ENCODE peak calls at places on chromosomes 13 and 19, in six cellular contexts. W is Caco-2, L is PC-9, C is ascending aorta, E is endothelial cell of umbilical vein, I is breast epithelium. Y is an unnamed sample. For H3K4me1 and H3K9me3, the result is how much of the 10 kb centered on the place peaks cover.

GRCh38 chr13:90867336-90867683 is 480.2 kb upstream of the MIR17HG start:
- DNase-seq in W (peak), L (peak), C (peak), E (peak), I (peak), Y (peak)

GRCh38 chr13:111074826-111075225 is 40.3 kb upstream of the ARHGEF7 start:
- DNase-seq in W (no peak), L (no peak), C (no peak), E (no peak), I (no peak), Y (peak)

GRCh38 chr19:44212865-44213346 is 574 bp downstream of the ZNF227 start:
- DNase-seq in W (no peak), L (no peak), C (no peak), E (peak), I (no peak), Y (no peak)

GRCh38 chr13:79079351-79079839 is 326.7 kb downstream of the RBM26 start:
- DNase-seq in W (no peak), L (peak), C (no peak), E (no peak), I (no peak), Y (no peak)

GRCh38 chr13:112346173-112346898 is 29.8 kb upstream of the SPACA7 start:
- DNase-seq in W (no peak), L (no peak), C (no peak), E (no peak), I (no peak), Y (no peak)

GRCh38 chr13:92590503-92590908 is 636.1 kb upstream of the GPC6 start:
- DNase-seq in W (no peak), L (no peak), C (no peak), E (no peak), I (no peak), Y (no peak)

GRCh38 chr19:29012457-29012856 is 200.5 kb downstream of the UQCRFS1 start:
- DNase-seq in W (no peak), L (no peak), C (no peak), E (no peak), I (no peak), Y (no peak)

GRCh38 chr19:16385296-16385695 is 60.7 kb downstream of the KLF2 start:
- DNase-seq in W (no peak), L (no peak), C (no peak), E (no peak), I (no peak), Y (no peak)

GRCh38 chr19:48445256-48445605 is 552 bp upstream of the GRWD1 start:
- DNase-seq in W (peak), L (peak), C (peak), E (peak), I (no peak), Y (no peak)

GRCh38 chr13:23455401-23456185 is 22.1 kb upstream of the SACS start:
- DNase-seq in W (no peak), L (no peak), C (no peak), E (no peak), I (no peak), Y (no peak)

DNA sequence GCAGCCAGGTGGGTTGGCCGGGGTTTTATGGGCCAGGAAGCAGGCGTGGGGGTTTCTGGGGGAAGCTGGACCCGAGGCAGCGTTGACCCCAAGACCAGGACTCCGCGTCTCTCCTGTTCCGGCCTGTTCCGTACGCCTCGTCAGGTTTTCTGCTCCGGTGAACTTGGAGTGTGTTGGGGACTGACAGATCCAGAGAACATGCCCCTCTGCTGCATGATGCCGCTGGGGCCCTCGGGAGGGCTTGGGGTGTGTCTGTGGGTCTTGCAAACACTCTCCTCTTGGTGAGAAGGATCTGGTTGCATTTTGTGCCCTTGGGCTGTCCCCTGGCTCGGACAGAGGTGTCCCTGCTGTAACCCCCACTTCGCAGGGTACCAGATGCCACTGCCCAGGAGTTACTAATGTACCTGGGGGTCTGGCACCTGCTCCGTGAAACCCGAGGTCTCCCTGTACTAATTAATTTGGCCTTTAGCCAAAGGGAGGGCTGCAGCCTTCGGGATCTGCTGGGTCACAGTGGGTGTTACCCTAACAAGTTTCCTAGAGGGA is 15.6 kb downstream of the KDM4B start:
- DNase-seq in W (no peak), L (no peak), C (no peak), E (no peak), I (no peak), Y (no peak)
- H3K4me1 ChIP-seq in W (under half), L (under half), C (under half), E (under half), I (under half), Y (under half)

GRCh38 chr19:34618410-34618809 is 58.5 kb downstream of the SCGB2B2 start:
- DNase-seq in W (no peak), L (no peak), C (no peak), E (no peak), I (no peak), Y (no peak)
- H3K9me3 ChIP-seq in W (under half), L (under half), C (half or more), E (under half), I (under half), Y (under half)

DNA sequence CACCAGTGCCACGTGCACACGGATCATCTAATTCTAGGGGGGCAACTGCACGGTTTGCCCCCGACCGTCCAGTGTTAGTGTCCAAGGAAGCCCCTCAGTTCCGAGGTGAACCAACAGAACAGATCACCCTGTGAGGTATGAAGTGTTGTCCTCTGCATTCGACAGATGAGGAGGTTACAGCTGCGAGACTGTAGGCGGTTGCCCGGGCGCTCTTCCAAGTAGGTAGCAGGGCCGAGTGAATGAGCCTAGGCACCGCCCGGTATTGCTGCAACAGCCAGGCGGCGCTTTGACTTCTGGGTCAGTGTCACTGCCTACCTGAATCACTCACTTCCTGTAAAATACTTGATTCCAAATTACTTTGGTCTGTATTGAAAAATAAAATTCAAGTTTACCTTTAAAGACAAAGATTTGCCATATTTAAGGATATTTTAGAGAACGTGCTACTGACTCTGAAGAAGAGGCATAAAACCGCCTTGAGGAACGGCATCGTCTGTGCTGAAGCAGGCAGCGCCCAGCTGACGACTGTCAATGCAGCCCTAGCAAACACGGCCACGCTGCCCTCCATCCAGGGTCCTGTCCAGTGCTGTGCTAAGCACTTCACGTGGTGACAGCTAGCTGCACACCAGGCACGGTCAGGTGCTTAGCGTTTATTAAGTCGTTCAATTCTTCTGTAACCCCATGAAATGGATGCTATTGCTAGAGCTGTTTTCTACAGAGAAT is 19.3 kb upstream of the RASA3 start:
- DNase-seq in W (no peak), L (peak), C (no peak), E (no peak), I (no peak), Y (no peak)
- H3K4me1 ChIP-seq in W (under half), L (under half), C (under half), E (under half), I (under half), Y (under half)

GRCh38 chr19:22327321-22327720 is 41.1 kb downstream of the ZNF729 start:
- DNase-seq in W (no peak), L (no peak), C (no peak), E (no peak), I (no peak), Y (no peak)
- H3K9me3 ChIP-seq in W (under half), L (under half), C (under half), E (under half), I (under half), Y (under half)

GRCh38 chr13:32530841-32531253 is 7.7 kb downstream of the N4BP2L2 start:
- DNase-seq in W (no peak), L (no peak), C (no peak), E (peak), I (no peak), Y (no peak)
- H3K4me1 ChIP-seq in W (under half), L (under half), C (under half), E (under half), I (under half), Y (under half)

GRCh38 chr19:40033989-40034560 is 22.0 kb downstream of the ZNF780B start:
- DNase-seq in W (no peak), L (no peak), C (no peak), E (no peak), I (no peak), Y (no peak)
- H3K9me3 ChIP-seq in W (under half), L (half or more), C (half or more), E (under half), I (half or more), Y (under half)

DNA sequence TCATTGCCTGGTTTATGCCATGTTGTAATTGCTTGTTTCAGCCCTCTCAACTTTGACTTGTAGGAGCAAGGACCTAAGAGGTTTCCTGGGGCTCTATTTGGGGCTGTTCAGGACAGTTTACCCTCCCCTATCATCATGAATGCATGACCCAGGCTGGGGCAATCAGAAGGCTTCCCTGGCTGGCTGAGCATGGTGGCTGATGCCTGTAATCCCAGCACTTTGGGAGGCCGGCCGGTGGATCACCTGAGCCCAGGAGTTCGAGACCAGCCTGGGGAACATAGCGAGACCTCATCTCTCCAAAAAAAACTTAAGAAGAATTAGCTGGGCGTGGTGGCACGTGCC is 6.1 kb upstream of the LSM4 start:
- DNase-seq in W (no peak), L (no peak), C (no peak), E (no peak), I (no peak), Y (no peak)
- H3K4me1 ChIP-seq in W (under half), L (under half), C (under half), E (under half), I (under half), Y (under half)

GRCh38 chr19:57099199-57099661 is 20.6 kb upstream of the USP29 start:
- DNase-seq in W (no peak), L (peak), C (peak), E (no peak), I (peak), Y (peak)

DNA sequence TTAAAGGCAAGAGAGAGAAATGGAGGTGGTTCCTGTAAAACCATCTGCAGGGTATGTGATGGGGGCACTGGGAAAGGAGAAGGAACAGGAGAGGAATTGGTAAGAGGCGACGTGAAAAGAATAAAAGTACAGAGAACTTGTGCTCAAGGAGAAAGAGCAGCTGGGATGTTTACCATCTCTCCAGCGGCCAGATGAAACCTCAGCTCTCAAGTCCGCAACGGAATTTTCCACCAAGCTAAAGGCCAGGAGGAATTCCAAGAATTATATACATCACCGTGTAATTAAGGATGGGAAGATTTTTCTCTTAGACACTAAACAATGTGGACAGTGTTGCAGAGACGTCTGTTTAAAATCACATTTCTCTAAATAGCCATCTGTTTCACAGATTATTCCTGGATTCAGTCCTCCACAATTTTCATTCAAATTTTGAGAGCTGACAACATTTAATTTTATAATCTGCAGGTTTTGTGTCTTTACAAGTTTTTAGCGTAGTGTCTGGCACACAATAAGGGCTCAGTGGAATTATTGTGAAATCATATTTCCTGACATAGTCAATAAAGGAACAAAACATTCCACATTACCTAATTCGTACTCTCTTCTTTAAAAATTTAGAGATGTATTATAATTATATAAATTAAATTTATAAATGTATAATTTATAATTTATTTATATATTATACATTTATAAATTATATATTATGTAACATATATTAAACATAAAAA is 23.0 kb upstream of the USP29 start:
- DNase-seq in W (no peak), L (no peak), C (no peak), E (no peak), I (no peak), Y (no peak)
- H3K9me3 ChIP-seq in W (under half), L (under half), C (under half), E (under half), I (under half), Y (under half)